ENCODE peak calls at places on chromosomes 5 and 9, in five cellular contexts. B, H, T, C and O are unnamed samples.

GRCh38 chr5:171975262-171975876 is 31.1 kb downstream of the FBXW11 start:
- DNase-seq in T (no peak), C (no peak), H (no peak), B (no peak), O (no peak)

GRCh38 chr5:120817044-120817985 is 353.2 kb downstream of the PRR16 start:
- DNase-seq in C (no peak), B (no peak), H (no peak), T (peak), O (no peak)

GRCh38 chr5:125263346-125263745 is 516.9 kb upstream of the ZNF608 start:
- DNase-seq in H (no peak), C (no peak), T (no peak), B (no peak), O (no peak)

GRCh38 chr5:66757219-66757833 is 161.1 kb downstream of the MAST4 start:
- DNase-seq in H (no peak), B (no peak), C (no peak), T (peak), O (peak)

GRCh38 chr5:122291000-122291592 is 20.9 kb upstream of the SNCAIP start:
- DNase-seq in T (no peak), H (no peak), B (no peak), C (no peak), O (no peak)

GRCh38 chr5:109610581-109610980 is 79.1 kb upstream of the MAN2A1 start:
- DNase-seq in H (no peak), C (no peak), T (no peak), B (no peak), O (no peak)

GRCh38 chr9:96136992-96137665 is 164.8 kb downstream of the HSD17B3 start:
- DNase-seq in H (peak), B (peak), T (no peak), C (peak), O (no peak)

GRCh38 chr5:10173716-10174115 is 76.0 kb downstream of the ATPSCKMT start:
- DNase-seq in C (no peak), T (no peak), B (no peak), H (no peak), O (no peak)

GRCh38 chr9:114275246-114275994 is 47.5 kb upstream of the ORM1 start:
- DNase-seq in B (no peak), T (no peak), C (no peak), H (no peak), O (no peak)

GRCh38 chr5:96124589-96124988 is 162.9 kb upstream of the ELL2 start:
- DNase-seq in H (no peak), B (no peak), C (no peak), T (no peak), O (no peak)

GRCh38 chr9:127136081-127136879 is 13.8 kb upstream of the ANGPTL2 start:
- DNase-seq in B (no peak), H (no peak), C (no peak), T (no peak), O (no peak)

GRCh38 chr5:169149317-169149716 is 151.6 kb downstream of the SLIT3 start:
- DNase-seq in B (no peak), T (peak), C (no peak), H (no peak), O (peak)

GRCh38 chr5:1723476-1723875 is 76.2 kb downstream of the MRPL36 start:
- DNase-seq in B (no peak), C (no peak), T (no peak), H (no peak), O (no peak)

GRCh38 chr9:130137081-130137869 is 34.9 kb upstream of the NCS1 start:
- DNase-seq in T (no peak), H (no peak), B (no peak), C (no peak), O (no peak)

GRCh38 chr5:137144656-137145055 is 354.5 kb downstream of the SPOCK1 start:
- DNase-seq in B (no peak), C (no peak), H (no peak), T (no peak), O (no peak)

GRCh38 chr5:137145726-137146125 is 353.4 kb downstream of the SPOCK1 start:
- DNase-seq in T (no peak), H (no peak), B (no peak), C (no peak), O (no peak)

GRCh38 chr5:137141779-137142178 is 357.3 kb downstream of the SPOCK1 start:
- DNase-seq in B (no peak), T (no peak), C (no peak), H (no peak), O (no peak)

GRCh38 chr5:137143244-137143605 is 355.9 kb downstream of the SPOCK1 start:
- DNase-seq in C (no peak), T (no peak), B (no peak), H (no peak), O (no peak)

GRCh38 chr5:137142371-137143243 is 356.5 kb downstream of the SPOCK1 start:
- DNase-seq in H (no peak), C (peak), B (no peak), T (no peak), O (no peak)
- TF ChIP-seq TAF1 in H (no peak), C (no peak), B (no peak), T (no peak), O (no peak)

GRCh38 chr9:93656426-93657222 is 80.2 kb downstream of the PHF2 start:
- DNase-seq in C (no peak), H (no peak), B (no peak), T (no peak), O (no peak)
- TF ChIP-seq TAF1 in C (no peak), H (no peak), B (no peak), T (no peak), O (no peak)

DNA sequence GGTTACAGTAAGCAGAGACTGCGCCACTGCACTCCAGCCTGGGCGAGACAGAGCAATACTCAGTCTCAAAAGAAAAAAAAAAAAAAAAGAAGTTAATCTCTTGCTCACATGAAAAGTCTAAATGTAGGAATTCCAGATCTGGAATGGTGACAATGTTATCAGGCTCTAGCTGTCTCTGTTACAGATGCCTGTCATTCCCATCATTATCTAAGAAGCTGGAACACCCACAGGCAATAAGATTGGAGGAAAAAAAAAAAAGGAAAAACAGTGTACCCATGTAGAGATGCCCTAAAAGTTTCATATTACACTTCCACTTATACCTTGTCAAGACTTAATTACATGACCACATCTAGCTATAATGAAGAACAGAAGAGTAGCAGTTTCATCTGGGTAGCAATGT is 38.2 kb downstream of the PTBP3 start:
- DNase-seq in T (no peak), B (no peak), C (no peak), H (no peak), O (no peak)
- TF ChIP-seq TAF1 in T (no peak), B (no peak), C (no peak), H (no peak), O (no peak)

GRCh38 chr9:75889577-75889976 is 896 bp upstream of the PCSK5 start:
- DNase-seq in C (no peak), B (no peak), T (no peak), H (no peak), O (no peak)

GRCh38 chr9:75892168-75892901 is 1.9 kb downstream of the PCSK5 start:
- DNase-seq in H (no peak), T (peak), B (no peak), C (no peak), O (no peak)

GRCh38 chr9:75890541-75891276 is at the start of gene PCSK5:
- DNase-seq in H (peak), C (no peak), T (peak), B (peak), O (peak)

GRCh38 chr9:75891277-75892167 is 1.0 kb downstream of the PCSK5 start:
- DNase-seq in B (no peak), H (peak), C (no peak), T (peak), O (no peak)

GRCh38 chr9:75889977-75890540 is 414 bp upstream of the PCSK5 start:
- DNase-seq in B (no peak), C (no peak), H (no peak), T (peak), O (no peak)
- TF ChIP-seq TAF1 in B (no peak), C (no peak), H (no peak), T (no peak), O (no peak)